ENCODE peak calls at places on chromosomes 13 and 19, in four cellular contexts. One of them, this sample, is unnamed.

GRCh38 chr13:97117388-97117910 is 104.7 kb upstream of the MBNL2 start:
- DNase-seq in spleen: no peak
- DNase-seq in AG09309: no peak
- DNase-seq in heart left ventricle: no peak
- DNase-seq in this sample: peak

GRCh38 chr13:100789025-100789424 is 114.4 kb upstream of the TMTC4 start:
- DNase-seq in heart left ventricle: no peak
- DNase-seq in AG09309: no peak
- DNase-seq in spleen: no peak
- DNase-seq in this sample: no peak

GRCh38 chr19:29404951-29405727 is 120.7 kb upstream of the VSTM2B start:
- DNase-seq in heart left ventricle: no peak
- DNase-seq in AG09309: no peak
- DNase-seq in spleen: no peak
- DNase-seq in this sample: no peak

GRCh38 chr19:32909257-32909656 is 39.7 kb upstream of the SLC7A9 start:
- DNase-seq in spleen: no peak
- DNase-seq in heart left ventricle: no peak
- DNase-seq in AG09309: no peak
- DNase-seq in this sample: no peak

GRCh38 chr13:31172001-31172400 is 10.3 kb upstream of the HSPH1 start:
- DNase-seq in AG09309: no peak
- DNase-seq in heart left ventricle: no peak
- DNase-seq in spleen: no peak
- DNase-seq in this sample: no peak

GRCh38 chr19:10206226-10206873 is 11.6 kb upstream of the DNMT1 start:
- DNase-seq in spleen: no peak
- DNase-seq in heart left ventricle: no peak
- DNase-seq in AG09309: no peak
- DNase-seq in this sample: peak

GRCh38 chr13:44040070-44040753 is 160.5 kb downstream of the LACC1 start:
- DNase-seq in spleen: no peak
- DNase-seq in heart left ventricle: no peak
- DNase-seq in AG09309: no peak
- DNase-seq in this sample: peak

GRCh38 chr19:37932985-37933953 is 26.3 kb downstream of the SIPA1L3 start:
- DNase-seq in spleen: no peak
- DNase-seq in AG09309: no peak
- DNase-seq in heart left ventricle: no peak
- DNase-seq in this sample: no peak

GRCh38 chr13:77789386-77789785 is 91.9 kb downstream of the SLAIN1 start:
- DNase-seq in spleen: no peak
- DNase-seq in AG09309: no peak
- DNase-seq in heart left ventricle: no peak
- DNase-seq in this sample: no peak

GRCh38 chr19:14006766-14007562 is 844 bp upstream of the RFX1 start:
- DNase-seq in heart left ventricle: peak
- DNase-seq in AG09309: no peak
- DNase-seq in spleen: peak
- DNase-seq in this sample: no peak

GRCh38 chr19:42540071-42540553 is 11.8 kb upstream of the CEACAM1 start:
- DNase-seq in spleen: no peak
- DNase-seq in heart left ventricle: no peak
- DNase-seq in AG09309: no peak
- DNase-seq in this sample: no peak

GRCh38 chr13:43085545-43085944 is 62.2 kb downstream of the DNAJC15 start:
- DNase-seq in spleen: no peak
- DNase-seq in heart left ventricle: no peak
- DNase-seq in AG09309: no peak
- DNase-seq in this sample: no peak

GRCh38 chr19:19584356-19584755 is 34.1 kb downstream of the PBX4 start:
- DNase-seq in heart left ventricle: no peak
- DNase-seq in AG09309: no peak
- DNase-seq in spleen: no peak
- DNase-seq in this sample: no peak

GRCh38 chr13:58018020-58018419 is 386.5 kb downstream of the PCDH17 start:
- DNase-seq in heart left ventricle: no peak
- DNase-seq in AG09309: no peak
- DNase-seq in spleen: no peak
- DNase-seq in this sample: no peak

GRCh38 chr13:58024103-58024502 is 392.6 kb downstream of the PCDH17 start:
- DNase-seq in heart left ventricle: no peak
- DNase-seq in AG09309: no peak
- DNase-seq in spleen: no peak
- DNase-seq in this sample: no peak

DNA sequence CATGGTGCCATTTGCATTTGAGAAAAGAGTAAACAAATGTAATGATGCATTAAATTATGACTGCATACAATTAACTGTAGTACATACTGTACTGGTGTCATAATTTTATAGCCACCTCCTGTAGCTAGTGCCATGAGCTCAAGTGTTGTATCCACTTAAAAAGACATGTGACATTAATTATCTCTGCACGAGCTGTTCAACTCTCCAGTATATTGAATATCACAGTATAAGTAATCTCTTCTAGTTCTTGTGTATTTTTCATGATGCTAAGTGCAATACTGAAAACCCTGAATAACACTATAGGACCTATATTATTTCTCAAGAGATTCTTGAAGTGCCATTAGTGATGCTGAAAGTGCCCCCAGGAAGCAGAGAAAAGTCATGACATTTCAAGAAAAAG is 387.3 kb downstream of the PCDH17 start:
- DNase-seq in heart left ventricle: no peak
- DNase-seq in AG09309: no peak
- DNase-seq in spleen: no peak
- DNase-seq in this sample: no peak
- TF ChIP-seq CTCF in heart left ventricle: no peak
- TF ChIP-seq CTCF in AG09309: no peak
- TF ChIP-seq CTCF in spleen: no peak
- TF ChIP-seq CTCF in this sample: no peak

DNA sequence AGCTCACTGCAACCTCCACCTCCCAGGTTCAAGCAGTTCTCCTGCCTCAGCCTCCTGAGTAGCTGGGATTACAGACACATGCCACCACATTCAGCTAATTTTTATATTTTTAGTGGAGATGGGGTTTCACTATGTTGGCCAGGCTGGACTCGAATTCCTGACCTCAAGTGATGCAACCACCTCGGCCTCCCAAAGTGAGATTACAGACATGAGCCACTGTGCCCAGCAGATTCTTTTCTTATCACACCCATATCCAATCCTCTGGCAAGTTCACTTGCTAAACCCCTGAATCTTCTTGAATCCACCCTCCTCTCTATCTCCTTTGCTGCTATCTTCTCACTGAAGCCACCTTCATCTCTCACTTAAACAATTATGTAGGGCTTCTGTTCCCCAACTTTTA is 17.6 kb downstream of the TMEM143 start:
- DNase-seq in spleen: no peak
- DNase-seq in AG09309: no peak
- DNase-seq in heart left ventricle: no peak
- DNase-seq in this sample: no peak
- H3K4me3 ChIP-seq in spleen: no peak
- H3K4me3 ChIP-seq in AG09309: no peak
- H3K4me3 ChIP-seq in heart left ventricle: no peak
- H3K4me3 ChIP-seq in this sample: no peak

GRCh38 chr19:55809381-55810058 is 22.3 kb downstream of the NLRP11 start:
- DNase-seq in heart left ventricle: peak
- DNase-seq in AG09309: peak
- DNase-seq in spleen: peak
- DNase-seq in this sample: no peak
- TF ChIP-seq CTCF in heart left ventricle: no peak
- TF ChIP-seq CTCF in AG09309: peak
- TF ChIP-seq CTCF in spleen: peak
- TF ChIP-seq CTCF in this sample: no peak

DNA sequence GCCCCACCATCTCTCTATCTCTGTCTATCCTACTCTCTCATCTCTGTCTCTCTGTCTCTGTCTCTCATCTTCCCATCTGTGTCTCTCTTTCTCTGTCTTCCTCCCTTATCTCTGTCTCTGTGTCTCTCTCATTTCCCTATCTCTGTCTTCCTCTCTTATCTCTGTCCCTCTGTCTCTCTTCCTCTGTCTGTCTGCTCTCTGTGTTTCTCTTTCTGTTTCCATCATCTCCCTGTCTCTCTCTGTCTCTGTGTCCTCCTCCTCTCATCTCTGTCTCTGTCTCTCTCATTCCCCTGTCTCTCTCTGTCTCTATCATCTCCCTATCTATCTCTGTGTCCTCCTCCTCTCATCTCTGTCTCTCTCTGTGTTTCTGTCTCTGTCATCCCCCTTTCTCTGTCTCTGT is 1.6 kb upstream of the EBI3 start:
- DNase-seq in spleen: no peak
- DNase-seq in AG09309: no peak
- DNase-seq in heart left ventricle: no peak
- DNase-seq in this sample: no peak
- H3K4me3 ChIP-seq in spleen: no peak
- H3K4me3 ChIP-seq in AG09309: no peak
- H3K4me3 ChIP-seq in heart left ventricle: no peak
- H3K4me3 ChIP-seq in this sample: no peak